ENCODE peak calls at places on chromosomes 7 and 10, in nine cellular contexts. H is activated CD4-positive, CD25-positive, alpha-beta regulatory T cell; A is central memory CD4-positive, alpha-beta T cell; D is HT1080; V is stomach; T is posterior vena cava; Y is T47D; M is fibroblast of gingiva; R is thoracic aorta. I is an unnamed sample.

GRCh38 chr10:50452603-50453002 is 171.2 kb downstream of the SGMS1 start:
- DNase-seq in H (no peak), A (no peak), D (no peak), V (no peak), T (no peak), Y (no peak), M (no peak), R (no peak), I (no peak)

GRCh38 chr7:111690364-111691111 is 128.2 kb upstream of the IMMP2L start:
- DNase-seq in H (no peak), A (no peak), D (no peak), V (no peak), T (no peak), Y (no peak), M (no peak), R (no peak), I (no peak)

GRCh38 chr7:132030161-132030568 is 473.7 kb upstream of the PODXL start:
- DNase-seq in H (no peak), A (no peak), D (no peak), V (peak; percentile 61), T (no peak), Y (no peak), M (no peak), R (no peak), I (no peak)

GRCh38 chr7:6167587-6168154 is 104.8 kb downstream of the CYTH3 start:
- DNase-seq in H (no peak), A (no peak), D (no peak), V (no peak), T (no peak), Y (no peak), M (no peak), R (no peak), I (no peak)

GRCh38 chr7:128672927-128673517 is 930 bp downstream of the GARIN1A start:
- DNase-seq in H (no peak), A (no peak), D (no peak), V (no peak), T (no peak), Y (no peak), M (peak; percentile 24), R (no peak), I (no peak)

GRCh38 chr7:148084138-148084537 is 506.4 kb upstream of the C7orf33 start:
- DNase-seq in H (no peak), A (no peak), D (peak; percentile 34), V (peak; percentile 52), T (no peak), Y (peak; percentile 70), M (peak; percentile 3), R (no peak), I (peak; percentile 74)

GRCh38 chr7:45874408-45875131 is 1.7 kb upstream of the CCDC201 start:
- DNase-seq in H (no peak), A (no peak), D (peak; percentile 93), V (no peak), T (no peak), Y (no peak), M (peak; percentile 25), R (no peak), I (no peak)

GRCh38 chr10:7944537-7944936 is 110.0 kb upstream of the GATA3 start:
- DNase-seq in H (no peak), A (no peak), D (no peak), V (no peak), T (no peak), Y (no peak), M (no peak), R (no peak), I (no peak)

GRCh38 chr7:130420943-130421578 is 19.8 kb downstream of the CEP41 start:
- DNase-seq in H (no peak), A (no peak), D (no peak), V (no peak), T (no peak), Y (no peak), M (no peak), R (no peak), I (no peak)

GRCh38 chr7:1192171-1192676 is 32.2 kb upstream of the ZFAND2A start:
- DNase-seq in H (no peak), A (no peak), D (peak; percentile 87), V (no peak), T (no peak), Y (no peak), M (peak; percentile 49), R (no peak), I (no peak)

GRCh38 chr10:75648186-75648761 is 216.8 kb downstream of the LRMDA start:
- DNase-seq in H (no peak), A (no peak), D (no peak), V (no peak), T (no peak), Y (no peak), M (no peak), R (no peak), I (no peak)

GRCh38 chr10:85492684-85493083 is 873.9 kb downstream of the GRID1 start:
- DNase-seq in H (no peak), A (no peak), D (no peak), V (no peak), T (no peak), Y (no peak), M (no peak), R (no peak), I (no peak)

GRCh38 chr10:70265032-70265689 is 18.6 kb downstream of the NPFFR1 start:
- DNase-seq in H (no peak), A (no peak), D (peak; percentile 38), V (no peak), T (no peak), Y (peak; percentile 53), M (no peak), R (no peak), I (peak; percentile 20)

GRCh38 chr7:27590421-27590820 is 72.3 kb downstream of the HIBADH start:
- DNase-seq in H (no peak), A (no peak), D (no peak), V (no peak), T (no peak), Y (no peak), M (no peak), R (no peak), I (no peak)

GRCh38 chr7:388461-388960 is 98.5 kb downstream of the FOXL3 start:
- DNase-seq in H (no peak), A (no peak), D (no peak), V (peak; percentile 22), T (peak; percentile 77), Y (no peak), M (no peak), R (no peak), I (no peak)

GRCh38 chr10:127987467-127988380 is 80.8 kb downstream of the PTPRE start:
- DNase-seq in H (no peak), A (no peak), D (no peak), V (no peak), T (no peak), Y (no peak), M (no peak), R (no peak), I (no peak)

GRCh38 chr10:90920986-90921643 is at the start of gene ANKRD1:
- DNase-seq in H (no peak), A (no peak), D (peak; percentile 98), V (no peak), T (no peak), Y (peak; percentile 78), M (peak; percentile 77), R (no peak), I (no peak)

GRCh38 chr7:155299539-155300202 is 2.0 kb downstream of the INSIG1 start:
- DNase-seq in H (no peak), A (no peak), D (no peak), V (no peak), T (peak; percentile 42), Y (no peak), M (no peak), R (no peak), I (no peak)

GRCh38 chr7:130975731-130976130 is 241.7 kb upstream of the KLF14 start:
- DNase-seq in H (no peak), A (no peak), D (no peak), V (no peak), T (no peak), Y (no peak), M (no peak), R (no peak), I (no peak)

GRCh38 chr10:44982114-44982460 is 3.5 kb upstream of the DEPP1 start:
- DNase-seq in H (no peak), A (no peak), D (peak; percentile 84), V (no peak), T (peak; percentile 89), Y (no peak), M (no peak), R (no peak), I (no peak)

GRCh38 chr10:6601224-6601805 is 21.2 kb upstream of the PRKCQ start:
- DNase-seq in H (no peak), A (peak; percentile 49), D (no peak), V (no peak), T (no peak), Y (no peak), M (no peak), R (no peak), I (no peak)

GRCh38 chr7:102425639-102426267 is 7.6 kb upstream of the ORAI2 start:
- DNase-seq in H (peak; percentile 62), A (peak; percentile 85), D (no peak), V (peak; percentile 63), T (peak; percentile 90), Y (no peak), M (no peak), R (no peak), I (no peak)

GRCh38 chr7:31494421-31494820 is 19.5 kb upstream of the ITPRID1 start:
- DNase-seq in H (no peak), A (no peak), D (no peak), V (no peak), T (no peak), Y (no peak), M (no peak), R (no peak), I (no peak)

GRCh38 chr7:78017621-78018100 is 219.1 kb downstream of the PHTF2 start:
- DNase-seq in H (no peak), A (no peak), D (no peak), V (no peak), T (no peak), Y (no peak), M (no peak), R (no peak), I (peak; percentile 66)

GRCh38 chr10:94403823-94404228 is 1.5 kb downstream of the TBC1D12 start:
- DNase-seq in H (no peak), A (no peak), D (no peak), V (no peak), T (no peak), Y (peak; percentile 96), M (no peak), R (no peak), I (no peak)

GRCh38 chr10:70804424-70804814 is 11.3 kb upstream of the SGPL1 start:
- DNase-seq in H (no peak), A (no peak), D (no peak), V (no peak), T (no peak), Y (peak; percentile 5), M (no peak), R (no peak), I (no peak)

GRCh38 chr10:88530629-88531382 is 52.3 kb downstream of the RNLS start:
- DNase-seq in H (no peak), A (no peak), D (no peak), V (no peak), T (no peak), Y (no peak), M (no peak), R (no peak), I (no peak)

I was measured in HAP-1.